ENCODE peak calls at places on chromosomes 16 and 17, in four cellular contexts. F is IMR-90, M is H9, L is H1. B is an unnamed sample. For H3K4me1, the result is how much of the 10 kb centered on the place peaks cover.

GRCh38 chr17:78883533-78884131 is 19.4 kb downstream of the CEP295NL start:
- DNase-seq in M (peak), L (peak), F (peak), B (peak)

GRCh38 chr17:39174907-39175694 is 9.1 kb upstream of the ARL5C start:
- DNase-seq in L (peak), M (peak), F (peak), B (peak)

GRCh38 chr16:11097782-11098167 is 153.4 kb downstream of the CLEC16A start:
- DNase-seq in F (no peak), L (no peak), M (no peak), B (no peak)

GRCh38 chr17:64355536-64356303 is 34.9 kb downstream of the PECAM1 start:
- DNase-seq in F (peak), M (no peak), L (no peak), B (no peak)

GRCh38 chr16:56190903-56191806 is at the start of gene GNAO1:
- DNase-seq in L (peak), F (peak), M (peak), B (peak)

GRCh38 chr17:17823433-17824118 is 13.2 kb downstream of the SREBF1 start:
- DNase-seq in F (peak), M (peak), L (peak), B (peak)

GRCh38 chr17:79997004-79997673 is 38.5 kb downstream of the TBC1D16 start:
- DNase-seq in F (no peak), M (no peak), L (no peak), B (no peak)

GRCh38 chr16:29765167-29766032 is 12.7 kb upstream of the ZG16 start:
- DNase-seq in L (no peak), M (no peak), F (no peak), B (no peak)

GRCh38 chr17:46059457-46059856 is 60.4 kb downstream of the STH start:
- DNase-seq in L (no peak), F (no peak), M (no peak), B (no peak)

GRCh38 chr17:44084131-44084538 is 13.6 kb downstream of the G6PC3 start:
- DNase-seq in L (peak), M (peak), F (no peak), B (peak)

GRCh38 chr17:71188811-71189492 is 931.9 kb upstream of the SOX9 start:
- DNase-seq in M (no peak), F (peak), L (no peak), B (no peak)

GRCh38 chr17:55577011-55577586 is 65.8 kb upstream of the SMIM36 start:
- DNase-seq in M (no peak), L (no peak), F (peak), B (no peak)

GRCh38 chr17:21098934-21099687 is 27.7 kb upstream of the DHRS7B start:
- DNase-seq in L (peak), F (peak), M (peak), B (peak)

GRCh38 chr17:73585583-73585982 is 58.7 kb downstream of the SDK2 start:
- DNase-seq in F (no peak), L (no peak), M (peak), B (peak)

GRCh38 chr17:77879226-77879895 is 79.1 kb upstream of the TNRC6C start:
- DNase-seq in L (no peak), M (no peak), F (no peak), B (no peak)

GRCh38 chr16:9259914-9260608 is 168.6 kb downstream of the HAPSTR1 start:
- DNase-seq in M (no peak), L (no peak), F (no peak), B (no peak)
- H2AK5ac ChIP-seq in M (no peak), L (no peak), F (no peak), B (no peak)

DNA sequence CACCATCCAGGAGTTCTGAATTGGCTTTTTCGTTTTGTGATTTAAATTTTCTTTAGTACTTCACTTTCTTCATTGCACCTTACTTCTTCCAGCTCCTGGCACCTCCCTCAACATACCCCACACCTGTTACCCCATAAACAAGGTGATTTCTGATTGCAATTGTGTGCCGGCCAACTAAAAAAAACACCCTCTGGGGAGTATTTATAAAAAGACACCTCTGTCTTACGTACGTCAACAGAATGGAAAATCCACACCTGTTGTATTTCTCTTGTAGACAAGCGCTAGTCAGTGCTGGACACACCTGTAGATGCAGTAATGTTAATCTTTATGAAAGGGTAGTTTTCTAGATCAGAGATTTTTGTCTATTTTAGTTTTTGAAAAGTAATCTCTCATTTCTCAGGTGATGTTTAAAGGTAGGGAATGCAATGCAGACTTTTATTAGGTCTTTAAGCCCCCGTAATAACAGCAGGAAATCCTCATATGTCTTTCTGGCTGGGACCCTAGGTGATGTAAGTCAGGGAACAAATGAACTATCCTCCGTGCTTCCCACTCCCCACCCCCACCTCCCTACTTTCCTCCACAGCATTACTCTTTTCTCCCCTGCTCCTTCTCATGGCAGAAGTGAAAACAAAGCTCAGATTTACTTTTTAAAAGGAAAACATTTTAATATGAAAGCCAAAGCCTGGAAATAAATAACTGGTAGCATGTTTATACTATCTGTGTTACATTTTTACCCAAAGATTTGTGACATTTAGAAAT is 4.2 kb downstream of the MSI2 start:
- DNase-seq in F (no peak), M (no peak), L (peak), B (no peak)
- H3K4me1 ChIP-seq in F (under half), M (under half), L (under half), B (under half)

GRCh38 chr16:61421111-61421510 is 615.1 kb downstream of the CDH8 start:
- DNase-seq in L (no peak), F (no peak), M (no peak), B (no peak)
- H3K56ac ChIP-seq in L (no peak), F (no peak), M (no peak), B (no peak)

DNA sequence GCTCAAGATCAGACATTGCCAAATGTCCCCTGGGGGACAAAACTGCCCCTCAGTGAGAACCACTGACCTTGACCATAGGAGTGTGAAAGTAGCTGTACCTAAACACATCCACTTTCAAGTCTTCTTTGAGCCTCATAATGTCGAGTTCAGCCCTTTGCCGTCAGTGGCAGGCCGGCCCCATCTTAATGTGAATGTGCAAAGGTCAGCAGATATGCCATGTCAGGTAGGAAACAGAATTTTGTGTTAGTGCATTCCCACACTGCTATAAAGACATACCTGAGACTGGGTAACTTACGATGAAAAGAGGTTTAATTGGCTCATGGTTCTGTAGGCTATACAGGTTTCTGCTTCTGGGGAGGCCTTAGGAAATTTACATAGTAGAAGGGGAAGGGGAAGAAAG is 95.1 kb upstream of the PIRT start:
- DNase-seq in M (no peak), L (no peak), F (no peak), B (no peak)
- H2AK5ac ChIP-seq in M (no peak), L (no peak), F (no peak), B (no peak)

DNA sequence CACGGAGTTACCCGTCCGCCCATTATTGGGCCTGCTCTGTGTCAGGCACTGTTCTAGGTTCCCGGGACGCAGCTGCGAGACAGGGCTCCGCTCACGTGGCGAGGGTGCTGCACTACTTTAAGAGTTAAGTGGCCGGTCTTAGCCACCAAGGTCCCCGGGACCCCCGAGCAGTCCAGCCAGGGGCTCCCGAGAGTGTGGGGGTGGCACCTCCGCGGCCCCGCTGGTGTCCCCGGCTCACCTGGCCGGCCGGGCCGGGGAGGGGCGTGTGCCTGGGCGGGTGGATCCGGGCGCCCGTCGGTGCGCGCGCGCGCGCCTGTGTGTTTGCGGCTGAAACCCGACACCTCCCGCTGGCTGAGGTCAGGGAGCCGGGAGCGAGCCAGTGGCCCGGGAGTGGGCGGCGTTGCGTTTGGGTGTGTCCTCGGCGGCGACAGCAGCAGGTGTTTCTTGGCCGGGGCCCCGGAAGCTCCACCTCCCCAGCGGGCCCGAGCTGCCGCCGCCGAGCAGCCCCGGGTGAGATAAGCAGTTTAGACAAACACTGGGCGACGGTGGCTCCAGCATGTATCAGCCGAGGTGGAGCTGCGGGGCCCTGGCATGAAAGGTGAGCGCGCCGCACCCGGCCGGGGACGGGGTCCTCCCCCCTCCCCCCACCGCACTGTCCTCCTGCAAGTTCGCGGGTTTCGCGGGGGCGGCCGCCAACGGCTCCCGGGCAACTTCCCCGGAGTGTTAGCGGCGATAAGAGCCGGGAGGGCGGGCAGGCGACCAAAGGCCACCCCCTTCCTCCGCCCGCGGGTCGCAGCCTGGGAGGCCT is at the start of gene GSE1:
- DNase-seq in F (peak), L (peak), M (peak), B (peak)
- H3K4me1 ChIP-seq in F (under half), L (under half), M (under half), B (under half)

B was measured in mesendoderm.